ENCODE peak calls at places on chromosome 9, in five cellular contexts. I is fibroblast of lung, W is body of pancreas, A is mammary epithelial cell, M is colonic mucosa. G is an unnamed sample. For H3K4me1, the result is how much of the 10 kb centered on the place peaks cover.

GRCh38 chr9:27367922-27368316 is 71.0 kb upstream of the EQTN start:
- DNase-seq in W (no peak), M (no peak), I (no peak), A (no peak), G (no peak)

GRCh38 chr9:23088932-23089364 is 642.3 kb downstream of the DMRTA1 start:
- DNase-seq in I (no peak), A (no peak), M (no peak), W (no peak), G (no peak)

GRCh38 chr9:13688990-13689600 is 409.6 kb upstream of the MPDZ start:
- DNase-seq in W (no peak), I (peak), M (no peak), A (peak), G (no peak)

GRCh38 chr9:5122116-5122515 is 63.3 kb downstream of the INSL6 start:
- DNase-seq in W (no peak), I (no peak), A (no peak), M (no peak), G (no peak)

GRCh38 chr9:96564217-96564616 is 55.4 kb downstream of the CDC14B start:
- DNase-seq in W (no peak), A (no peak), I (no peak), M (no peak), G (no peak)

GRCh38 chr9:85258823-85259370 is 482.9 kb downstream of the AGTPBP1 start:
- DNase-seq in M (peak), A (peak), I (peak), W (peak), G (peak)

GRCh38 chr9:125467341-125467740 is 205.7 kb downstream of the GAPVD1 start:
- DNase-seq in W (no peak), M (no peak), A (no peak), I (no peak), G (no peak)

GRCh38 chr9:93673271-93673843 is 97.0 kb downstream of the PHF2 start:
- DNase-seq in I (peak), A (no peak), W (peak), M (peak), G (no peak)

GRCh38 chr9:13557724-13558123 is 278.2 kb upstream of the MPDZ start:
- DNase-seq in M (no peak), I (no peak), W (no peak), A (no peak), G (no peak)

GRCh38 chr9:95504053-95504963 is 12.5 kb downstream of the PTCH1 start:
- DNase-seq in I (peak), M (peak), W (peak), A (peak), G (no peak)

GRCh38 chr9:79651251-79651795 is 79.6 kb downstream of the TLE4 start:
- DNase-seq in M (no peak), I (no peak), W (no peak), A (no peak), G (no peak)

GRCh38 chr9:21096172-21096900 is 18.6 kb upstream of the IFNB1 start:
- DNase-seq in A (peak), M (no peak), I (peak), W (no peak), G (no peak)

DNA sequence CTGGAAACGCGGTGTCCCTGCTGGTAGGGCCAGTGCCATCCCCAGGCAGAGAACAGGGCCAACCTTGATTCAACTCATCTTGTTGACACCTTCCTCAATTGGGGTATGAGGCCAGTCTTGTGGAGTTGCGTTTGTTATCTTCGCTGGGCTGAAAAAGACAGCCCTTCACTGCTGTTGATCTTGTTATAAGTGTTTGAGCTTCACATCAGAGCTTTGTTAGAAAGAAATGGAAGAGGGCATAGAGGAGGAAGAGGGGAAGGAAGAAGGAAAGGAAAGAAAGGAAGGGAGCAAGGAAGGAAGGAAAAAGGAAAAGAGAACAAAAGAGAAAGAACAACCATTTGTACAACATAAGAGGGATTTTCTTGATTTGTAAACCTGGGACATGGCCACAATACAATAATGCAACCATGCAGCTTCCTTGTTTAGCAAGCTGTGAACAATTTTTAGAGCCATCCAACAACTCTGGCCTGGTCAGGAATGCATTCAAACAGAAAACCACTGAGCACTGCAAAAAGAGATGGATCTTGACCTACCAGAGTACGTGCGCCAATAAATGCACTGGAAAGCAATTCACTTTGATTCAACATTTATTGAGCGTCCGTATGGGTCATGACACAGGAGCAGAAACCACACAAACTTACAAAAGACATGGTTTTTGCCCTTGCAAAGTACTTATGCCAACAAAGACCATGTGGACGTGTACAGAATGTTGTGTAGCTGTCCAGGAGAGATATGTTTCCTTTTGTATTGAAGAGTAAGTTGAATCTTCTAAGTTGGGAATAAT is 152.9 kb downstream of the TLE1 start:
- DNase-seq in A (no peak), M (no peak), W (no peak), I (no peak), G (no peak)
- H3K4me1 ChIP-seq in A (under half), M (under half), W (under half), I (under half), G (under half)

DNA sequence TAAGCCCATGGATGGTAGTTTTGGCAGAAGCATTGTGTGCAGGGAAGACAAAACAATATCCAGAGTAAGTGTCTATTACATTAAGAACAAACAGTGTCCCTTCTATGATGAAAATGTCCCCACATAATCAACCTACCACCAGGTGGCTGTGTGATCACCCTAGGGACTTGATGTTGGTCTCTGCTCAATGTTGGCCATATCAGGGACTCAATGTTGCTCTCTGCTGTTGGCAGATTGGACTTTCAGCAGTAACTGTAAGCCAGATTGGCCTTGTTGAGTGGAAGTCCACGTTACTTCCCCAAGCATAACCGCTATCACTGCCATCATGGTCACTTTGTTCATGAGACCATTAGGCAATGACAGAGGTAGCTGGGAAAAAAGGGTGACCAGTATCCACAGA is 52.8 kb upstream of the PRSS3 start:
- DNase-seq in M (no peak), A (no peak), I (no peak), W (no peak), G (no peak)
- H3K4me1 ChIP-seq in M (under half), A (under half), I (under half), W (under half), G (under half)

GRCh38 chr9:136997830-136998234 is 1.5 kb upstream of the CLIC3 start:
- DNase-seq in A (no peak), M (no peak), I (no peak), W (no peak), G (no peak)
- H3K4me1 ChIP-seq in A (under half), M (under half), I (under half), W (under half), G (under half)

DNA sequence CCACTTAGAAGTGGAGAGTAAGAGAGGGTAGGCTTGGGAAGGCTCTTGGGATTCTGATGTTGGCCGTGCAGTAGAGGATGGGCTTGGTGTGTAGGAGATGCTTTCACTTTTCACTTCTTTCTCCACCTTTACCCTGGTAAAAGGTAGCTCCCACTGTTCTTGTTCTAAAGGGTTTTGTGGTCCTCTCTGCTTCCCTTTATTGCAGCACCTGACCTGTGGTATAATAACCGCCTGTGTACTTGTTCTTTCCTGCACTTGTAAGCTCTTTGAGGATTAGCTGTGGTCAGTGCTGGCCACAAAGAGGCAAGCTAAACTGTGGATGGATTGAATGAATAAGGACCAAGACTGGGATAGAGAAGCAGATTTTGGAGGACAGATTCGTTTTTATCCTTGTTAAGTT is 25.2 kb downstream of the KDM4C start:
- DNase-seq in M (no peak), A (no peak), I (no peak), W (no peak), G (no peak)
- H3K4me1 ChIP-seq in M (under half), A (under half), I (under half), W (half or more), G (under half)

GRCh38 chr9:113619156-113619861 is 155.8 kb downstream of the RGS3 start:
- DNase-seq in I (no peak), A (no peak), W (peak), M (no peak), G (no peak)
- H3K4me1 ChIP-seq in I (under half), A (half or more), W (half or more), M (under half), G (under half)

GRCh38 chr9:131180454-131180853 is 55.1 kb downstream of the NUP214 start:
- DNase-seq in A (no peak), W (no peak), I (peak), M (no peak), G (no peak)
- H3K4me1 ChIP-seq in A (under half), W (under half), I (under half), M (under half), G (under half)

DNA sequence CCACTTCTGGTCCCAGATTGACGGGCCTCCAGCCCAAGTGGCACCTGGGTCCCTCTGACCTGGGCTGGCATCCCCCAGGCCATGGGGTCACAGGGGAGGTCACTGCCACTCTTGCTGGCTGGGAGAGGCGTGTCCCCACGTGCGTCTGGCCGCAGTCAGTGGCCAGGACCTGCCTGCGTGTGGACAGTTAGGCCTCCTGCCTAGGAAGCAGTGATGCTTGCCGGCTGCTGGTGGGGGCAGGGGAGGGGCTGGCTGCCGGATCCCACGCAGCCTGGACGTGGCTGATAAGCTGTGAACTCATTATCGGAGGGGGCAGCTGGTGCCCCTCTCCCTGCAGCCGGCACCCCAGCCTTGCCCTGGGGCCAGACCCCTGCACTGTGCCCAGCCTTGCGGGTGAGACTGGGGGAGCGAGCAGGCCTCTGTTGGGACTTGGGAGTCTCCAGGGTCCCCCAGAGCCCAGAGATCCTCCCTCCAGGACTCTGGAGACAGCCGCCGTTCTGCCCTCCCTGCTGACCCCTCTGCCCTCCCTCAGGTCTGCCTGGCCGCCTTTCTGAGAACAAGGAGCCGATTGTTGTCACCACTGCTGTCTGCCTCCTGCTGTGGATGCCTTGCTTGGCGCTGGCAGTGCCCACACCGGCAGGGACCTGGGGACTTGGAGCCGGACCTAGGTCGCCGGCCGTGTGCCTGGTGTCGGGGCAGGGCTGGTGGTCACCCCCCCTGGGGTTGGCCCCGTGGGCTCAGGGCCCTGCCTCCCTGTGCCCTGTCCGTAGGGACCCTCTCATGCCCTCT is 12.3 kb downstream of the RXRA start:
- DNase-seq in M (no peak), I (no peak), W (peak), A (no peak), G (no peak)
- H3K4me1 ChIP-seq in M (half or more), I (under half), W (half or more), A (under half), G (under half)